ENCODE peak calls at places on chromosomes 4 and X, in five cellular contexts. D is mesenchymal stem cell, K is H9, F is neuronal stem cell, I is mesendoderm. S is an unnamed sample.

GRCh38 chr4:128358231-128358902 is 70.8 kb upstream of the PGRMC2 start:
- DNase-seq in D (peak; percentile 75), K (no peak), F (no peak), I (no peak), S (peak; percentile 91)

GRCh38 chr4:182863501-182863900 is 53.7 kb downstream of the DCTD start:
- DNase-seq in D (no peak), K (peak; percentile 49), F (no peak), I (no peak), S (no peak)

GRCh38 chr4:159137176-159137575 is 34.3 kb downstream of the RAPGEF2 start:
- DNase-seq in D (no peak), K (no peak), F (no peak), I (peak; percentile 36), S (no peak)

GRCh38 chr4:8039290-8039689 is 99.6 kb upstream of the AFAP1 start:
- DNase-seq in D (no peak), K (no peak), F (peak; percentile 74), I (peak; percentile 58), S (no peak)

GRCh38 chr4:150082241-150082640 is 4.0 kb downstream of the DCLK2 start:
- DNase-seq in D (no peak), K (no peak), F (no peak), I (no peak), S (no peak)

GRCh38 chr4:99574530-99575314 is at the start of gene MTTP:
- DNase-seq in D (no peak), K (no peak), F (no peak), I (no peak), S (no peak)

GRCh38 chr4:143618811-143619210 is 81.7 kb downstream of the FREM3 start:
- DNase-seq in D (no peak), K (no peak), F (no peak), I (no peak), S (no peak)

GRCh38 chrX:104330966-104331365 is 76.2 kb upstream of the ESX1 start:
- DNase-seq in D (peak; percentile 73), K (no peak), F (no peak), I (no peak), S (peak; percentile 65)

GRCh38 chr4:87058272-87059073 is 123.7 kb downstream of the AFF1 start:
- DNase-seq in D (peak; percentile 47), K (peak; percentile 53), F (no peak), I (peak; percentile 97), S (no peak)

GRCh38 chr4:26753642-26754041 is 107.0 kb upstream of the STIM2 start:
- DNase-seq in D (peak; percentile 61), K (no peak), F (no peak), I (no peak), S (peak; percentile 68)

GRCh38 chr4:126859872-126860271 is 772.9 kb upstream of the INTU start:
- DNase-seq in D (no peak), K (no peak), F (no peak), I (no peak), S (no peak)

GRCh38 chr4:65597697-65598096 is 72.6 kb downstream of the EPHA5 start:
- DNase-seq in D (no peak), K (no peak), F (no peak), I (no peak), S (no peak)

GRCh38 chrX:118727686-118728339 is 407 bp downstream of the IL13RA1 start:
- DNase-seq in D (peak; percentile 57), K (no peak), F (no peak), I (peak; percentile 18), S (peak; percentile 10)

GRCh38 chrX:153336128-153336894 is 2.4 kb downstream of the ZNF275 start:
- DNase-seq in D (no peak), K (no peak), F (no peak), I (no peak), S (no peak)

GRCh38 chr4:2320152-2320551 is 58.2 kb upstream of the MXD4 start:
- DNase-seq in D (no peak), K (no peak), F (no peak), I (no peak), S (no peak)

GRCh38 chr4:182776376-182777058 is 140.7 kb downstream of the DCTD start:
- DNase-seq in D (no peak), K (no peak), F (no peak), I (peak; percentile 43), S (peak; percentile 64)

GRCh38 chrX:40523852-40524251 is 56.9 kb upstream of the ATP6AP2 start:
- DNase-seq in D (no peak), K (no peak), F (no peak), I (no peak), S (no peak)

GRCh38 chr4:87193958-87194675 is 26.3 kb downstream of the KLHL8 start:
- DNase-seq in D (no peak), K (no peak), F (no peak), I (no peak), S (no peak)

GRCh38 chr4:110540606-110541440 is 64.9 kb downstream of the ENPEP start:
- DNase-seq in D (peak; percentile 50), K (no peak), F (no peak), I (no peak), S (peak; percentile 70)

GRCh38 chr4:8079031-8079885 is 79.4 kb downstream of the ABLIM2 start:
- DNase-seq in D (no peak), K (no peak), F (no peak), I (peak; percentile 93), S (no peak)

GRCh38 chr4:113683143-113683542 is 78.4 kb downstream of the CAMK2D start:
- DNase-seq in D (no peak), K (no peak), F (no peak), I (no peak), S (no peak)

GRCh38 chrX:109952985-109953905 is 49.7 kb upstream of the TMEM164 start:
- DNase-seq in D (no peak), K (no peak), F (no peak), I (no peak), S (no peak)

GRCh38 chrX:139875831-139876230 is 57.0 kb downstream of the ATP11C start:
- DNase-seq in D (peak; percentile 19), K (no peak), F (no peak), I (no peak), S (no peak)

GRCh38 chr4:92501456-92501855 is 197.7 kb downstream of the GRID2 start:
- DNase-seq in D (no peak), K (no peak), F (no peak), I (peak; percentile 34), S (no peak)

GRCh38 chr4:82864336-82865001 is 26.5 kb downstream of the SEC31A start:
- DNase-seq in D (no peak), K (no peak), F (no peak), I (no peak), S (no peak)

GRCh38 chr4:23717528-23718248 is 172.2 kb downstream of the PPARGC1A start:
- DNase-seq in D (peak; percentile 27), K (no peak), F (no peak), I (peak; percentile 63), S (peak; percentile 31)

GRCh38 chrX:45903781-45904201 is 641.4 kb downstream of the ZNF674 start:
- DNase-seq in D (no peak), K (peak; percentile 38), F (peak; percentile 3), I (peak; percentile 91), S (no peak)
- H4K8ac ChIP-seq in D (no peak overlapping the region), K (no peak overlapping the region), F (no peak overlapping the region), I (no peak overlapping the region), S (no peak overlapping the region)

GRCh38 chr4:185781555-185782215 is 30.3 kb downstream of the SORBS2 start:
- DNase-seq in D (no peak), K (no peak), F (no peak), I (no peak), S (no peak)
- H4K8ac ChIP-seq in D (no peak overlapping the region), K (no peak overlapping the region), F (no peak overlapping the region), I (no peak overlapping the region), S (no peak overlapping the region)

DNA sequence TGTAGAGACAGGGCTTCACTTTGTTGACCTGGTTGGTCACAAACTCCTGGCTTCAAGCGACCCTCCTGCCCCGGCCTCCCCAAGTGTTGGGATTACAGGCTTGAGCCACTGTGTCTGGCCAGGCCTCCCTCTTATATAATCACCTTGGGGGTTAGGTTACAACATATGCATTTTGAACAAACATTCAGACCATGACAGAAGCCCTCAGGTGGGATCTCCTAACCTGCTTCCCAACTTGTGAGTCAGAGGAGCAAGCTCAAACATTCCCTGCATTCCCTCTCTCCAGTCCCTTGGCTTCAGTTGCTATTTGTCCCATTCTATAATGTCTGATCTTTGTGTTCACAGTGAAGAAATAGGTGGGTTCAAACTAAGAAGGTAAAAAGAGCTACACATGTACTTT is 76.5 kb upstream of the NRK start:
- DNase-seq in D (no peak), K (no peak), F (no peak), I (peak; percentile 70), S (no peak)
- H4K8ac ChIP-seq in D (no peak overlapping the region), K (no peak overlapping the region), F (no peak overlapping the region), I (no peak overlapping the region), S (no peak overlapping the region)

GRCh38 chrX:69538321-69538876 is 34.3 kb downstream of the NALF2 start:
- DNase-seq in D (peak; percentile 26), K (peak; percentile 65), F (peak; percentile 53), I (peak; percentile 60), S (peak; percentile 16)
- H4K8ac ChIP-seq in D (peak overlapping the region; percentile 15), K (no peak overlapping the region), F (no peak overlapping the region), I (no peak overlapping the region), S (no peak overlapping the region)

DNA sequence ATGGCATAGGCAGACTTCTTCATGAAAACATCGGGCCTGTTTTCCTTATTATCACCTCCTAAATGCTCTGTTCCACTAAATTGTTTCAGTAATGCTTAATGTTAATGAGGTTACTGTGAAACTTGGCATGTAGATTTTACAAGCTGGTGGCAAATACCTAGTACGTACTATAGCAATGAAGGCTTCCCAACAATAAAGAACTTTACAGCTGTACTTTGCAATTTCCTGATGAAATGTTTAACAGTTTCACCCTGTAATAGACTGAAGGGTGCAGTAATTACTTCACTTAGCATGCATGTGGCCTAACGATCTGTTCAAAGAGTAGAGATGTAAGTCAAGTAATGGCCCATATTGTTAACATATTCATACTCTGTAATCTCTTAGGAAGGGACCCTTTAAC is 524.7 kb downstream of the IL15 start:
- DNase-seq in D (no peak), K (no peak), F (no peak), I (no peak), S (no peak)
- H4K8ac ChIP-seq in D (no peak overlapping the region), K (no peak overlapping the region), F (no peak overlapping the region), I (no peak overlapping the region), S (no peak overlapping the region)

GRCh38 chrX:18354369-18355329 is at the start of gene SCML2:
- DNase-seq in D (peak; percentile 33), K (peak; percentile 34), F (peak; percentile 36), I (peak; percentile 39), S (peak; percentile 21)
- H4K8ac ChIP-seq in D (no peak within 1 kb of the TSS), K (no peak within 1 kb of the TSS), F (no peak within 1 kb of the TSS), I (peak within 1 kb of the TSS; percentile 65), S (no peak within 1 kb of the TSS)

GRCh38 chr4:112514449-112515277 is 1.3 kb downstream of the NEUROG2 start:
- DNase-seq in D (no peak), K (peak; percentile 59), F (peak; percentile 39), I (peak; percentile 39), S (no peak)
- H4K8ac ChIP-seq in D (no peak overlapping the region), K (no peak overlapping the region), F (no peak overlapping the region), I (no peak overlapping the region), S (no peak overlapping the region)

DNA sequence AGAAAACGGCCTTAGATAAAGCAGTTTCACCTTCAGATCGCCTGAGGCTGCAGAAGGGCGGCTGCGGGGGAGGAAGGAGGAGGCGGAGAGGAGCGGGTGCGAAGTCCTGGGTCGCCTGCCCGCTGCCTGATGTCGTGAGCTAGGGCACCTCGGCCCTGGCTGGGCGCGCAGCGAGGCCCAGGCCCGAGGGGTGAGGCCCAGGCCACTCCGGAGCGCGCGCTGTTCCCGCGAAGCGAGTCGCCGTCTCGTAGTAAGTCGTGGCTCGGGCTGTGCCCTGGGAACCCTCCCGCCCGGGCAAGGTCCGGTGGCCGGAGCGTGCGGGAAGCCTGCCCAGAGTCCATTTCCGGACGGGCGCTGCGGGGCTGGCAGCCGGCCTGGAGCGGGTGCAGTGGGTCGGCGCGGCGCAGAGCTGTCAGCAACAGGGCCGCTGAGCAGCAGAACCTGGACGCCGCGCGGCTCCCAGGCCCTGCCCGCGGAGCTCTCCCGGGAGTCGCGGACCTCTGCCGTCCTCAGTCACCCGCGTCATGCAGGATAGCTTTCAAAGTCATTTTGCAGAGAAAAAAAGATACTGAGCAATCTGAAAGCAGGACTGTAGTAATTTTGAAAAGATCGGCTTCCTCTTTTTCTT is 18.7 kb downstream of the TRIM2 start:
- DNase-seq in D (peak; percentile 70), K (peak; percentile 56), F (no peak), I (peak; percentile 77), S (peak; percentile 41)
- H4K8ac ChIP-seq in D (peak overlapping the region; percentile 98), K (no peak overlapping the region), F (no peak overlapping the region), I (no peak overlapping the region), S (peak overlapping the region; percentile 73)